ENCODE peak calls at places on chromosomes 13 and 19, in seven cellular contexts. K is PC-9, M is heart right ventricle, I is cardiac fibroblast, O is fibroblast of lung, H is keratinocyte, C is tibial nerve. E is an unnamed sample.

GRCh38 chr19:12867120-12868099 is 13.8 kb downstream of the DNASE2 start:
- DNase-seq in H (no peak), C (no peak), O (peak), I (peak), K (peak), M (peak), E (no peak)

GRCh38 chr19:39133431-39134270 is 8.1 kb downstream of the PAK4 start:
- DNase-seq in H (no peak), C (no peak), O (no peak), I (no peak), K (no peak), M (no peak), E (no peak)

GRCh38 chr13:110476220-110476617 is 85.3 kb downstream of the RAB20 start:
- DNase-seq in O (no peak), C (no peak), M (no peak), K (no peak), H (no peak), I (no peak), E (no peak)

GRCh38 chr13:105908581-105908980 is 626.9 kb downstream of the EFNB2 start:
- DNase-seq in K (no peak), C (no peak), I (no peak), M (no peak), O (peak), H (no peak), E (peak)

GRCh38 chr19:55777528-55777927 is 8.6 kb downstream of the RFPL4AL1 start:
- DNase-seq in M (no peak), K (no peak), C (no peak), I (no peak), O (no peak), H (no peak), E (no peak)

GRCh38 chr13:31433756-31434155 is 234.0 kb downstream of the B3GLCT start:
- DNase-seq in I (no peak), M (no peak), C (no peak), H (no peak), K (no peak), O (no peak), E (no peak)

GRCh38 chr19:43699506-43700367 is 16.1 kb upstream of the IRGC start:
- DNase-seq in H (no peak), K (no peak), M (peak), C (no peak), I (peak), O (peak), E (peak)

GRCh38 chr19:872266-872951 is 12.9 kb downstream of the CFD start:
- DNase-seq in C (no peak), M (no peak), K (peak), H (peak), O (peak), I (peak), E (no peak)

GRCh38 chr13:37715606-37716015 is 117.0 kb upstream of the POSTN start:
- DNase-seq in O (peak), K (peak), H (no peak), C (no peak), I (peak), M (no peak), E (no peak)

GRCh38 chr19:3725121-3725520 is 16.9 kb downstream of the TJP3 start:
- DNase-seq in O (no peak), M (no peak), C (no peak), H (no peak), I (no peak), K (no peak), E (no peak)

GRCh38 chr13:97391201-97391600 is 42.8 kb upstream of the RAP2A start:
- DNase-seq in I (peak), M (no peak), K (no peak), C (no peak), H (no peak), O (peak), E (no peak)

GRCh38 chr13:74675185-74675584 is 541.0 kb upstream of the KLF12 start:
- DNase-seq in M (no peak), K (no peak), H (peak), I (no peak), O (peak), C (no peak), E (no peak)

GRCh38 chr13:112652512-112653458 is 37.1 kb upstream of the ATP11A start:
- DNase-seq in H (no peak), M (no peak), K (no peak), I (no peak), C (no peak), O (no peak), E (no peak)

GRCh38 chr19:10565028-10565566 is 713 bp downstream of the KRI1 start:
- DNase-seq in H (no peak), K (no peak), I (peak), M (no peak), C (no peak), O (peak), E (no peak)

GRCh38 chr19:9881720-9882119 is 46.6 kb downstream of the PIN1 start:
- DNase-seq in C (no peak), I (no peak), H (no peak), O (no peak), M (no peak), K (peak), E (no peak)

GRCh38 chr13:96958286-96958891 is 35.9 kb downstream of the OXGR1 start:
- DNase-seq in M (no peak), K (no peak), C (no peak), O (peak), I (peak), H (no peak), E (peak)

GRCh38 chr19:11152318-11153062 is 3.1 kb downstream of the SPC24 start:
- DNase-seq in I (peak), O (peak), H (no peak), C (peak), K (peak), M (peak), E (no peak)

GRCh38 chr13:99339230-99339721 is 32.1 kb upstream of the GPR183 start:
- DNase-seq in M (no peak), C (no peak), H (no peak), I (no peak), K (no peak), O (no peak), E (no peak)
- H3K4me3 ChIP-seq in M (no peak), C (no peak), H (no peak), I (no peak), K (no peak), O (no peak), E (no peak)

GRCh38 chr19:21839966-21840365 is 4.0 kb upstream of the ZNF43 start:
- DNase-seq in C (no peak), H (no peak), M (no peak), O (no peak), I (no peak), K (no peak), E (no peak)

GRCh38 chr19:21833733-21834132 is 2.2 kb downstream of the ZNF43 start:
- DNase-seq in I (no peak), C (no peak), H (no peak), M (no peak), K (no peak), O (no peak), E (no peak)

GRCh38 chr19:21835810-21836444 is at the start of gene ZNF43:
- DNase-seq in O (peak), C (peak), M (peak), I (peak), H (peak), K (peak), E (peak)

GRCh38 chr19:21838646-21839045 is 2.7 kb upstream of the ZNF43 start:
- DNase-seq in K (no peak), I (peak), H (no peak), C (no peak), M (no peak), O (peak), E (no peak)

GRCh38 chr19:21835429-21835809 is 563 bp downstream of the ZNF43 start:
- DNase-seq in O (no peak), H (no peak), M (no peak), K (no peak), I (no peak), C (no peak), E (no peak)
- H3K4me3 ChIP-seq in O (peak), H (peak), M (peak), K (peak), I (peak), C (peak), E (peak)

GRCh38 chr13:102055116-102055515 is 346.7 kb downstream of the FGF14 start:
- DNase-seq in M (no peak), O (no peak), K (no peak), I (no peak), H (no peak), C (no peak), E (no peak)

GRCh38 chr13:102045713-102046112 is 356.1 kb downstream of the FGF14 start:
- DNase-seq in I (no peak), C (no peak), O (no peak), H (no peak), K (no peak), M (no peak), E (no peak)

GRCh38 chr13:102049853-102050252 is 352.0 kb downstream of the FGF14 start:
- DNase-seq in C (no peak), O (no peak), H (no peak), M (no peak), I (no peak), K (no peak), E (no peak)
- H3K4me3 ChIP-seq in C (no peak), O (no peak), H (no peak), M (no peak), I (no peak), K (no peak), E (no peak)

GRCh38 chr13:65748227-65748626 is 1481.9 kb downstream of the PCDH9 start:
- DNase-seq in M (no peak), H (no peak), I (no peak), K (no peak), O (no peak), C (no peak), E (no peak)
- H3K4me3 ChIP-seq in M (no peak), H (no peak), I (no peak), K (no peak), O (no peak), C (no peak), E (no peak)

DNA sequence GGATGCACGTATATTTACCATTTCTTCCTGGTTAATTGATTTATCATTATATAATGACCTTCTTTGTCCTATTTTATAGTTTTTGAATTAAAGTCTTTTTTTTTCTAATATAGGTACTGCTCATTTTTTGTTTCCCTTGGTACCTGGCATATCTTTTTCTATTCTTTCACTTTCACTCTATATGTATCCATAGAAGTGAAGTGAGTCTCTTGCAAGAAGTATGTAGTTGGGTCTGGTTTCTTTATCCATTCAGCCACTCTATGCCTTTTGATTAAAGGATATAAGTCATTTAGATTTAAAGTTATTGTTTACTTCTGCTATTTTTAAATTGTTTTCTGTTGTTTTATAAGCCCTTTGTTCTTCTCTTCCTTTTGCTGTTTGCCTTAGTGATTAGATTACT is 194.3 kb upstream of the SLITRK6 start:
- DNase-seq in I (no peak), H (no peak), O (no peak), K (no peak), C (no peak), M (no peak), E (no peak)
- H3K4me3 ChIP-seq in I (no peak), H (no peak), O (no peak), K (no peak), C (no peak), M (no peak), E (no peak)

GRCh38 chr19:2282862-2283237 is 875 bp upstream of the PEAK3 start:
- DNase-seq in H (no peak), I (no peak), O (no peak), K (no peak), C (no peak), M (no peak), E (no peak)

GRCh38 chr19:2280633-2281264 is 1.2 kb downstream of the PEAK3 start:
- DNase-seq in C (no peak), O (no peak), H (no peak), M (no peak), I (no peak), K (no peak), E (no peak)

GRCh38 chr19:2283835-2284507 is 2.0 kb upstream of the PEAK3 start:
- DNase-seq in H (no peak), K (no peak), C (no peak), O (no peak), M (no peak), I (no peak), E (no peak)

GRCh38 chr19:2278504-2279158 is 3.3 kb downstream of the PEAK3 start:
- DNase-seq in H (no peak), O (no peak), I (no peak), C (no peak), M (no peak), K (no peak), E (no peak)

DNA sequence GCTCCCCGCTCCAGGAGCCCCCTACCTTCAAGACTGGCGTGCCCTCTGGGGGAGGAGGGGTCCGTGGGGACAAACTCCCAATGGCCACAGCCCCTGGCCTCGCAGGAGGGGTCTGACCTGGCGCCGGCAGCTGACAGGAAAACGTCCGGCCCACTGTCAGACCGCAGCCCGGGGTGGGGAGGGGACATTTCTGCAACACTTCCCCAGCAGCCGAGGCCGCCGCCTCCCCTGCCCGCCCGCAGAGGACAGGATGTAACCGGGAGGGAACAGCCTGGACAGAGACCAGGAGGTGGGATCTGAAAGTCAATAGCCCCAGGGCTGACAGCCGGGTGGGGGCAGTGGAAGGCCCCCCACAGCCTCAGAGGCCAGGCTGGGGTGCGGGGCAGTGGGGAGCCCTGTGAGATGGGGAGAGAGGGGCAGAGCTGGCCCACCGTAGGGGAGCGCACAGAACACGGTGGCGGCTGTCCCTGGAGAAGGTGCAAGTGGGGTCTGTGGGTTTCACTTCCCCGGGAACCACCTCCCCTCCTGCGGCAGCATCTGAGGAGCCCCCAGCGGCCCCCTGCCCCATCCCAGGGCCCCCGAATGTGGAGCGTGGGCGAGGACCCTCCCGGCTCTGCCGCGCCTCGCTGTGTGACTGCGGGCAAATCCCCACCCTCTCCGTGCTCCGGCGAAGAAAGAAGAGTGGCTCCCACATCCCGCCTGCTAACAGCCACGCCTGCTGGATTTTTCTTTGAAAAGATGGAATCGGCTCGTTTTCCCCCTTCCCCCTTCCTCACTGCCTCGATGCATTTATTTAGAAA is at the start of gene PEAK3:
- DNase-seq in K (no peak), C (peak), I (peak), O (peak), H (no peak), M (peak), E (no peak)
- H3K4me3 ChIP-seq in K (no peak), C (peak), I (peak), O (no peak), H (no peak), M (peak), E (peak)

DNA sequence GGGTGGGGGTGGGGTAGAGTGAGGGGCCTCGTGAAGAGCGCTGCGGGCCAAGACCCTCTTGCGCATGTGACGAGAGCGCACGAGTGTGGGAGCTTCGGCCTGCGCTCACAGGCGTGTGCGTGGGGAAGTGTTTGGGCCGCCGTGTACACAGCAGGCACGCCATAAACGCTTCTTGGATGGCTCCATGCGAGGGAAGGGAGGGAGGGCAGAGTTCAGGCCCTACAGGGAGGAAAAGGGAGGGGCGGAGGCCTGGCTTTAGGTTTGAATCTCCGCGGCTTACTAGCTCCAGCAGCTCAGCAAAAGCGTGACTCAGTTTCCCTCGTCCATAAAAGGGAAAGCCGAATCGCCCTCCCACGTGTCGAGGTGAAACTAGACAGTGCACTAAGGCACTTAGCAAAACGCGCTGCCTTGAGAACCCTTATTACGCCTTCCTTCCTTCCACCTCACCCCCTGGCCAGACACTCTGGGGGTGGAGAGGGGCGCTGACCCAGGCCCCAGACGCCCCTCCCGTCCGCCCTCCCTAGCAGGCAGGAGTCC is 12.5 kb downstream of the GADD45B start:
- DNase-seq in M (no peak), K (no peak), I (no peak), H (no peak), C (no peak), O (no peak), E (no peak)
- H3K4me3 ChIP-seq in M (peak), K (no peak), I (peak), H (no peak), C (peak), O (no peak), E (no peak)

E was measured in HFF-Myc.